ENCODE peak calls at places on chromosome 10, in eight cellular contexts. F, S, C, E, L, R, V and D are unnamed samples.
A peak's percentile ranks its signal among the peaks of the same experiment; 100 is the strongest.

GRCh38 chr10:49465717-49466116 is 69.8 kb upstream of the DRGX start:
- DNase-seq in V (no peak), F (no peak), R (no peak), E (no peak), C (no peak), L (no peak), S (no peak), D (no peak)

GRCh38 chr10:6136215-6137201 is 47.7 kb downstream of the RBM17 start:
- DNase-seq in F (no peak), E (no peak), L (no peak), R (peak; percentile 41), C (peak; percentile 72), V (no peak), S (no peak), D (peak; percentile 19)

GRCh38 chr10:119263966-119264621 is 56.7 kb downstream of the GRK5 start:
- DNase-seq in F (no peak), L (no peak), C (peak; percentile 47), S (no peak), V (no peak), E (no peak), R (no peak), D (no peak)

GRCh38 chr10:75211007-75211735 is 575 bp downstream of the VDAC2 start:
- DNase-seq in S (peak; percentile 70), C (peak; percentile 70), L (no peak), V (peak; percentile 5), E (no peak), R (no peak), F (no peak), D (no peak)

GRCh38 chr10:35191523-35191922 is 64.9 kb downstream of the CREM start:
- DNase-seq in L (peak; percentile 22), F (no peak), V (no peak), C (peak; percentile 19), E (no peak), R (no peak), S (no peak), D (no peak)

GRCh38 chr10:77810446-77811335 is 115.9 kb downstream of the DLG5 start:
- DNase-seq in R (no peak), S (no peak), L (no peak), F (no peak), V (no peak), C (no peak), E (no peak), D (no peak)

GRCh38 chr10:73848821-73849489 is 25.4 kb downstream of the CAMK2G start:
- DNase-seq in E (peak; percentile 75), R (peak; percentile 61), F (peak; percentile 47), L (peak; percentile 86), S (peak; percentile 88), C (peak; percentile 78), V (peak; percentile 78), D (peak; percentile 14)

GRCh38 chr10:89887830-89888229 is 186.4 kb downstream of the KIF20B start:
- DNase-seq in R (no peak), E (no peak), F (no peak), L (no peak), V (no peak), S (no peak), C (peak; percentile 4), D (no peak)

GRCh38 chr10:47027812-47028260 is 116.6 kb downstream of the PTPN20 start:
- DNase-seq in F (no peak), S (no peak), L (peak; percentile 8), V (no peak), E (no peak), C (no peak), R (no peak), D (no peak)

GRCh38 chr10:12605580-12606405 is 256.4 kb downstream of the CAMK1D start:
- DNase-seq in S (peak; percentile 94), F (no peak), V (no peak), R (peak; percentile 44), L (peak; percentile 66), C (peak; percentile 81), E (no peak), D (peak; percentile 12)

GRCh38 chr10:23994459-23995046 is 214.4 kb upstream of the KIAA1217 start:
- DNase-seq in L (peak; percentile 33), S (peak; percentile 67), E (peak; percentile 59), C (peak; percentile 48), V (no peak), F (peak; percentile 8), R (peak; percentile 54), D (peak; percentile 19)

GRCh38 chr10:60353519-60354258 is 36.0 kb downstream of the ANK3 start:
- DNase-seq in E (no peak), S (no peak), L (no peak), C (no peak), R (no peak), F (no peak), V (no peak), D (no peak)

GRCh38 chr10:103053659-103054581 is 135.8 kb downstream of the CNNM2 start:
- DNase-seq in S (peak; percentile 52), F (no peak), C (peak; percentile 87), L (peak; percentile 55), V (peak; percentile 11), R (peak; percentile 19), E (peak; percentile 30), D (peak; percentile 52)

GRCh38 chr10:72332423-72333110 is 22.2 kb downstream of the DNAJB12 start:
- DNase-seq in R (no peak), C (no peak), F (no peak), L (no peak), V (no peak), S (no peak), E (no peak), D (no peak)
- H3K4me3 ChIP-seq in R (no peak overlapping the region), C (no peak overlapping the region), F (peak overlapping the region; percentile 22), L (no peak overlapping the region), V (no peak overlapping the region), S (no peak overlapping the region), E (no peak overlapping the region), D (no peak overlapping the region)

GRCh38 chr10:31604141-31604540 is 285.1 kb downstream of the ZEB1 start:
- DNase-seq in E (no peak), C (peak; percentile 71), S (no peak), R (no peak), V (no peak), F (no peak), L (peak; percentile 37), D (no peak)

GRCh38 chr10:31605426-31605825 is 286.4 kb downstream of the ZEB1 start:
- DNase-seq in R (no peak), C (no peak), E (no peak), F (no peak), S (no peak), L (no peak), V (no peak), D (no peak)

GRCh38 chr10:31604646-31605170 is 285.7 kb downstream of the ZEB1 start:
- DNase-seq in F (no peak), R (no peak), C (no peak), L (no peak), S (no peak), V (no peak), E (no peak), D (no peak)

GRCh38 chr10:31602541-31603244 is 283.7 kb downstream of the ZEB1 start:
- DNase-seq in V (no peak), L (peak; percentile 92), E (peak; percentile 53), C (peak; percentile 91), R (no peak), F (no peak), S (peak; percentile 64), D (peak; percentile 21)

GRCh38 chr10:31603245-31604087 is 284.4 kb downstream of the ZEB1 start:
- DNase-seq in F (peak; percentile 90), V (peak; percentile 55), S (peak; percentile 93), R (peak; percentile 70), E (peak; percentile 95), L (peak; percentile 97), C (peak; percentile 91), D (peak; percentile 63)
- H3K4me3 ChIP-seq in F (peak overlapping the region; percentile 60), V (peak overlapping the region; percentile 42), S (peak overlapping the region; percentile 56), R (peak overlapping the region; percentile 69), E (peak overlapping the region; percentile 56), L (peak overlapping the region; percentile 83), C (peak overlapping the region; percentile 70), D (peak overlapping the region; percentile 60)

DNA sequence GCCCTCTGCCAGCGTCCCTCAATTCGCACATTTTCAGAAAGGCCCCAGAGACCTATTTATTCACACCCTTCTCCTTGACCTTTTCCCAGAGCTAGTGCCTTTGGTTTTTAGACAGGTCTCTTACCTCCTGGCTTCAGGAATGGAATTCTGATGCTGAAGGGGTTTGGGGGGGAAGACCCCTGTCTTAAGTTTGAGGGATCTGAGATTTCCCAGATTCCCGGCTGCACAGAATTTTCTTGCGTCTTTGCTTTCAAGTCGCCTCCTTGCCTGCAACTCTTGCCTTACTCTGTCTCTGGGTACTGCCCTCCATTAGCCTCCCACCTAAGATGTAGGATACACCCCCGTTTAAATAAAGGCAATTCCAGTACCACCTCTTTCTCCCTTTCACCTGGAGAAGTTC is 1.9 kb downstream of the GATA3 start:
- DNase-seq in R (no peak), F (no peak), S (no peak), C (no peak), V (no peak), E (peak; percentile 15), L (no peak), D (no peak)
- H3K4me3 ChIP-seq in R (no peak overlapping the region), F (no peak overlapping the region), S (peak overlapping the region; percentile 46), C (no peak overlapping the region), V (peak overlapping the region; percentile 86), E (no peak overlapping the region), L (peak overlapping the region; percentile 63), D (peak overlapping the region; percentile 43)

GRCh38 chr10:132521041-132521465 is 16.5 kb upstream of the INPP5A start:
- DNase-seq in C (no peak), R (no peak), E (no peak), S (no peak), F (no peak), V (no peak), L (no peak), D (no peak)

GRCh38 chr10:132521466-132522102 is 16.0 kb upstream of the INPP5A start:
- DNase-seq in E (no peak), C (no peak), L (no peak), R (no peak), V (no peak), S (no peak), F (no peak), D (no peak)

GRCh38 chr10:132524443-132525285 is 12.9 kb upstream of the INPP5A start:
- DNase-seq in R (no peak), L (peak; percentile 4), E (no peak), S (no peak), C (no peak), F (no peak), V (no peak), D (no peak)

GRCh38 chr10:132523561-132524442 is 13.8 kb upstream of the INPP5A start:
- DNase-seq in C (no peak), V (no peak), F (no peak), L (no peak), S (no peak), R (no peak), E (no peak), D (no peak)

DNA sequence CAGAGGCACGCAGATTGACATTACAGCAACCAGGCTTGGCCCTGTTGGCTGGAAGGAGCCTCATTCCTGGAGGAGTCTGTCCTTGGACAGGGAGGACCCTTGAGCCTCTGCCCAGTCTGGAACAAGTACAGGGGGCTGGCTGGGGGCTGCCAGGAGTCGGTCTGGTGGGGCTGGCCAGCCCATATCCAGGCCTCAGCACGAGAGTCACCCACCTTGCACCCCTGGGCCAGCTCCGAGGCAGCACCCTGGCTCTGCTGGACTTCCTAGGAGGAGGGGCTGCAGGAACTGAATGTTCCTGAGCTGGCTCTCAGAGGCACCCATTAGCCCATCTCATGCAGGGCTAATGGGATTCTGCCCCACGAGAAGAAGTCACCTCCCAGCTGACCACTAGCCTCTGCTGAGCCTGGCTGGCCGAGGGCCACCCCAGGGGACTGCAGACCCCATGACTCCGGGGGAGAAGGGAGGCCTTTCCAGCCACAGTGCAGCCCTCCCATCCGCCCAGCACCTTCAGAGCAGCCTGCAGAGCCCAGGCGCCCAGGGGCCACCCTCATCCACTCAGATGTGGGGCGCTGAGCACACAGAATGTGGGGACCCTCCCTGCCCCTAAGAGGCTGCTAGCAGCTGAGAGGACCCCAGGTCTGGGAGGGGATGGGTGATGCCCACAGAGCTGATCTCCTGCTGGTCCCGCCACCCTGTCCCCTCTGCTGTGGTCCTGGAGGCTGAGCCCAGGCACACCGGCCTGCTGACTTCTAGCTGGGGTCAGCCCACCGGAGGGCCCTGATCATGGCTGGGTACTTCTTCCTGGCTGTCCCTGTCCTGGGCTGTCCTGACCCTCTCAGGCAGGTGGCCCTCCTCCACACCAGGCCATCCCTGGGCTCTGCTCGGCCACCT is 14.8 kb upstream of the INPP5A start:
- DNase-seq in R (no peak), F (no peak), V (no peak), L (no peak), C (no peak), S (no peak), E (no peak), D (no peak)
- H3K4me3 ChIP-seq in R (no peak overlapping the region), F (no peak overlapping the region), V (no peak overlapping the region), L (no peak overlapping the region), C (no peak overlapping the region), S (no peak overlapping the region), E (no peak overlapping the region), D (no peak overlapping the region)